ENCODE peak calls at places on chromosomes 13 and 19, in four cellular contexts. G is H9, V is H1, U is IMR-90. B is an unnamed sample.

GRCh38 chr13:24254151-24254810 is 55.1 kb upstream of the C1QTNF9 start:
- DNase-seq in G (no peak), V (no peak), U (no peak), B (no peak)

GRCh38 chr13:90591927-90592268 is 755.6 kb upstream of the MIR17HG start:
- DNase-seq in G (peak), V (no peak), U (no peak), B (no peak)

GRCh38 chr13:33017410-33017929 is 1.2 kb downstream of the KL start:
- DNase-seq in G (peak), V (no peak), U (peak), B (no peak)

GRCh38 chr13:97279079-97279411 is 56.9 kb downstream of the MBNL2 start:
- DNase-seq in G (no peak), V (no peak), U (no peak), B (no peak)

GRCh38 chr19:50897612-50898011 is 13.6 kb downstream of the KLK4 start:
- DNase-seq in G (no peak), V (no peak), U (no peak), B (no peak)

GRCh38 chr19:40717880-40718773 is 1.2 kb downstream of the ITPKC start:
- DNase-seq in G (peak), V (no peak), U (peak), B (no peak)

GRCh38 chr19:42284066-42284501 is 15.0 kb downstream of the CIC start:
- DNase-seq in G (no peak), V (no peak), U (peak), B (peak)

GRCh38 chr13:45575830-45576180 is 39.7 kb downstream of the ERICH6B start:
- DNase-seq in G (no peak), V (no peak), U (no peak), B (no peak)

GRCh38 chr13:64130600-64130999 is 2715.0 kb upstream of the PCDH20 start:
- DNase-seq in G (peak), V (no peak), U (no peak), B (no peak)

GRCh38 chr19:29690842-29691241 is 24.2 kb downstream of the C19orf12 start:
- DNase-seq in G (peak), V (no peak), U (peak), B (no peak)

GRCh38 chr19:5407356-5407755 is 47.9 kb upstream of the ZNRF4 start:
- DNase-seq in G (no peak), V (no peak), U (peak), B (no peak)

GRCh38 chr13:43567608-43568007 is 219.2 kb downstream of the ENOX1 start:
- DNase-seq in G (no peak), V (no peak), U (peak), B (no peak)

GRCh38 chr13:31049083-31049482 is 112.6 kb downstream of the HSPH1 start:
- DNase-seq in G (no peak), V (no peak), U (no peak), B (no peak)

GRCh38 chr19:1090731-1091543 is 4.2 kb downstream of the POLR2E start:
- DNase-seq in G (no peak), V (no peak), U (no peak), B (no peak)

DNA sequence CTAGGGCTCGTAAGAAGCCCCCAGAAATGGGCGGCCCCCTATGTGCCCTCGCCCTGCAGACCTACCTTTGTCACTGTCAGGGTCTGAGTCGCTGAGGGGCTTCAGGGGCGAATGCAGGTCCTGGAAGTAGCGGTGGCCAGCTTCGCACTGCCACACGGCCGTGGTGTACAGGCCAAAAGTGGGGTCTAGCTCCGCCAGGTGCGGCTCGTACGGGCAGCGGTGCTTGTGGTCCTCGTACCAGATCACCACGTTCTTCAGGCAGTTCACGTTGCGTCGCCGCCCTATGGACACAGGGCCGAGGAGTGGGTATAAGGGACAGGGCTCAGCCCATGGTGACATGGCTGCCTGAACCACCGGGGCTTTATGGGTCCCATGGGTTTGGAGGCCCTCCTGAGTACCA is 9.8 kb downstream of the ZNF653 start:
- DNase-seq in G (no peak), V (no peak), U (no peak), B (no peak)
- H4K91ac ChIP-seq in G (no peak), V (no peak), U (no peak), B (no peak)

GRCh38 chr19:45691516-45692186 is at the start of gene SNRPD2:
- DNase-seq in G (peak), V (no peak), U (peak), B (peak)

GRCh38 chr19:45687599-45687998 is 4.2 kb downstream of the SNRPD2 start:
- DNase-seq in G (no peak), V (no peak), U (no peak), B (no peak)

GRCh38 chr19:45693168-45693788 is 812 bp downstream of the QPCTL start:
- DNase-seq in G (peak), V (no peak), U (peak), B (no peak)

GRCh38 chr19:45692187-45693111 is at the start of gene QPCTL:
- DNase-seq in G (peak), V (peak), U (peak), B (peak)
- H4K8ac ChIP-seq in G (no peak), V (peak), U (peak), B (no peak)

GRCh38 chr13:41019578-41020347 is 647 bp upstream of the ELF1 start:
- DNase-seq in G (no peak), V (no peak), U (no peak), B (no peak)
- H3K18ac ChIP-seq in G (no peak), V (no peak), U (no peak), B (no peak)

DNA sequence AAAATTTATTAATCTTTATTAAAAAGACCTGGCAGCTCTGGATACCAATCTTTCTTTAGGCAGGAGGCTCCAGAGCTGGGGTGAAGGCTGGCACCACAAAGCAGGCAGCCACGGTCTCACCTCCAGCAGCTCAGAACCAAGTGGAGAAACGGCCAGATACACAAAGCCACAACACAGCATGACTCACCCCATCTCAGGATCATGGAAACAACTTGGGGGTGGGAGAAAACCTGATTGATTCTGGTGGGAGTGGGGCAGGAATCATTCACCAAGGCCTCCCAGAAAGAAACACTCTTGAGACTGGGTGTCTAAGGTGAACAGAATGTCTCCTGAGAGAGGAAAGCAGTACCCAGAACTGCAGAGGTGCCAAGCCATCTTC is 64.2 kb downstream of the CRYL1 start:
- DNase-seq in G (no peak), V (no peak), U (peak), B (no peak)
- H4K91ac ChIP-seq in G (no peak), V (no peak), U (no peak), B (no peak)

DNA sequence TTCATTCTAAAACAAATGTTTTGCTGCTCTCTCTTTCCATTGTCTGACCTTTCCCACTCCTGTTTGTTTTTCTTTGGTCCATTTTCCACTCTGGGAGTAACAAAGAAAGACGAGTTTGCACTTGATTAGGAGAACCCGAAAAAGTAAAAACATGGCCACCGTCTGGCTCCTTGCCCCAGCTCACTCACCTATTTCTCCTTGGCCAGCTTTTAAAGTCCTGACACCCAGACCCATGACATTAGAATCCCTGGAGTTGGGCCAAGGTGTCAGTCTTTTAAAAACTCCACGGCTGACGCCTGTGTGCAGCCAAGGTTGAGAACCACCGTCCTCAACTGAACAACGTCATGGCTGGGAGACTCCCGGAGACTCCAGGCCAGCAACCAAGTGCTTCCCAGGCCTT is 63.6 kb upstream of the FLT1 start:
- DNase-seq in G (no peak), V (no peak), U (no peak), B (no peak)
- H4K8ac ChIP-seq in G (no peak), V (no peak), U (peak), B (no peak)

DNA sequence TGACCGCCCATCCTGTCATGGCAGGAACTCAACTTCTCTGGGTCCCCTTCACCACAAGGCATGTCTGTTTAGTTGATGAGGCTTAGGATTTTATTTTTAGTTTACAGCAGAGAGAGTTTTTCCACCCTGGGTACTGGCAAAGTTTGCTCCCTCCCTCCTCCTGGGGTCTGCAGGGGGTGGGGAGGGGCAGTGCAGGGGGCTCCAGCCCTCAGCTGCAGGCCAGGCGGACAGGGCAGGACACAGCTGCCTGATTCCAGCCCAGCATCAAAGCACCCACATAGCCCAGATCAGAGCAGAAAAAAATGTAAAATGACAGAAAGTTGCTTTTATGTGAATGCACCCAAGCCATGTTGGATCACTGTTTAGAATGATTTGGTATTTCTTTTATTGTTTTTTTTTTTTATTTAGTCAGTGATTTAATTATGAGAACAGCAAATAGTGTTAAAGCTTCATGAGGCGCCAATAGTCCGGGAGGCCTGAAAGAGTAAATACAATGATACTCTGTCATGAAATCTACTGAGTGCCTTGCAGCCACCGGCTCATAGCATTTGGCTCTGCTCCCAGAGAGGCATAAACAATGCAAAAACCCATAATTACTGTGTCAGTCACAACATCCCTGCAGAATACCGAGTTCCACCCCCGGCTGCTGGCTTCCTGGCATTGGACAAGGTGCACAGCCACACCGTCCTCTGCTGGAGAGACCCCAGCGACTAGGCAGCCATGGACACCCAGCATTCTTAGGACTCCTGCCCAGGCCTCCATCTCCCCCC is 923.5 kb downstream of the UQCRFS1 start:
- DNase-seq in G (no peak), V (no peak), U (no peak), B (no peak)
- H3K18ac ChIP-seq in G (no peak), V (peak), U (no peak), B (no peak)

GRCh38 chr13:113187905-113188595 is 20.4 kb downstream of the PCID2 start:
- DNase-seq in G (no peak), V (no peak), U (peak), B (no peak)

GRCh38 chr13:113184568-113185440 is 23.7 kb downstream of the PCID2 start:
- DNase-seq in G (no peak), V (no peak), U (no peak), B (no peak)

GRCh38 chr13:113183450-113184129 is 24.9 kb downstream of the PCID2 start:
- DNase-seq in G (no peak), V (no peak), U (no peak), B (no peak)

GRCh38 chr13:113187263-113187669 is 21.2 kb downstream of the PCID2 start:
- DNase-seq in G (no peak), V (no peak), U (peak), B (no peak)

GRCh38 chr13:113186061-113186900 is 22.2 kb downstream of the PCID2 start:
- DNase-seq in G (no peak), V (no peak), U (no peak), B (no peak)
- H4K91ac ChIP-seq in G (no peak), V (no peak), U (peak), B (no peak)

GRCh38 chr13:110394371-110394841 is 87.3 kb downstream of the COL4A2 start:
- DNase-seq in G (no peak), V (no peak), U (peak), B (no peak)
- H4K8ac ChIP-seq in G (no peak), V (no peak), U (peak), B (no peak)

B was measured in neuronal stem cell.